ENCODE peak calls at places on chromosomes 7 and 10, in five cellular contexts. A is H9, I is neuronal stem cell, S is mesenchymal stem cell, Z is trophoblast cell. Q is an unnamed sample.

GRCh38 chr7:32958046-32959025 is 1.1 kb downstream of the FKBP9 start:
- DNase-seq in A (peak; percentile 39), I (no peak), S (peak; percentile 80), Z (no peak), Q (no peak)

GRCh38 chr7:3432916-3433315 is 131.9 kb downstream of the SDK1 start:
- DNase-seq in A (no peak), I (no peak), Z (peak; percentile 84), S (peak; percentile 62), Q (no peak)

GRCh38 chr7:28759373-28760013 is 198.6 kb downstream of the TRIL start:
- DNase-seq in S (peak; percentile 55), Z (peak; percentile 57), I (no peak), A (no peak), Q (no peak)

GRCh38 chr7:140349172-140349771 is 49.1 kb downstream of the SLC37A3 start:
- DNase-seq in I (no peak), A (no peak), Z (no peak), S (no peak), Q (no peak)

GRCh38 chr7:75856562-75856961 is 22.3 kb upstream of the RHBDD2 start:
- DNase-seq in S (no peak), A (no peak), I (no peak), Z (peak; percentile 38), Q (no peak)

GRCh38 chr7:29500719-29501118 is 62.9 kb upstream of the PRR15 start:
- DNase-seq in S (no peak), Z (no peak), A (no peak), I (no peak), Q (no peak)

GRCh38 chr7:46015107-46015868 is 94.2 kb upstream of the IGFBP3 start:
- DNase-seq in Z (peak; percentile 40), I (peak; percentile 82), A (peak; percentile 88), S (peak; percentile 95), Q (peak; percentile 75)

GRCh38 chr10:105605104-105605503 is 964.0 kb downstream of the SORCS3 start:
- DNase-seq in I (no peak), S (no peak), Z (no peak), A (no peak), Q (no peak)

GRCh38 chr7:65832281-65832680 is 40.6 kb upstream of the VKORC1L1 start:
- DNase-seq in A (peak; percentile 42), I (peak; percentile 20), S (peak; percentile 36), Z (no peak), Q (no peak)

GRCh38 chr10:14254368-14254767 is 76.4 kb downstream of the FRMD4A start:
- DNase-seq in Z (no peak), A (no peak), S (no peak), I (no peak), Q (no peak)

GRCh38 chr7:129435414-129435829 is 1.2 kb downstream of the STRIP2 start:
- DNase-seq in I (no peak), A (no peak), S (no peak), Z (no peak), Q (no peak)

GRCh38 chr7:158650821-158651225 is 53.8 kb downstream of the NCAPG2 start:
- DNase-seq in S (peak; percentile 55), I (no peak), Z (peak; percentile 54), A (no peak), Q (no peak)

GRCh38 chr7:79523426-79523825 is 70.0 kb upstream of the MAGI2 start:
- DNase-seq in S (no peak), A (no peak), I (no peak), Z (peak; percentile 29), Q (no peak)

GRCh38 chr7:35366167-35367155 is 112.6 kb upstream of the TBX20 start:
- DNase-seq in I (no peak), S (no peak), A (peak; percentile 74), Z (no peak), Q (peak; percentile 67)

GRCh38 chr7:55258631-55259030 is 106.5 kb upstream of the LANCL2 start:
- DNase-seq in Z (peak; percentile 38), S (no peak), I (no peak), A (no peak), Q (no peak)

GRCh38 chr7:66050990-66051424 is 24.6 kb upstream of the ASL start:
- DNase-seq in Z (no peak), A (no peak), S (peak; percentile 95), I (no peak), Q (no peak)

GRCh38 chr10:47023237-47024045 is 112.2 kb downstream of the PTPN20 start:
- DNase-seq in A (peak; percentile 23), S (no peak), Z (no peak), I (no peak), Q (peak; percentile 39)

GRCh38 chr7:135772639-135773019 is 24.0 kb upstream of the FAM180A start:
- DNase-seq in A (no peak), Z (no peak), S (no peak), I (no peak), Q (no peak)
- H2BK12ac ChIP-seq in A (no peak overlapping the region), Z (peak overlapping the region; percentile 90), S (no peak overlapping the region), I (no peak overlapping the region), Q (no peak overlapping the region)

GRCh38 chr10:119371704-119372663 is 164.6 kb downstream of the GRK5 start:
- DNase-seq in S (no peak), Z (no peak), A (no peak), I (no peak), Q (no peak)
- H3K79me1 ChIP-seq in S (peaks cover 8% of the 10 kb centered on the region), Z (no peaks in the 10 kb centered on the region), A (no peaks in the 10 kb centered on the region), I (no peaks in the 10 kb centered on the region), Q (no peaks in the 10 kb centered on the region)

GRCh38 chr7:157464111-157464970 is 127.5 kb downstream of the DNAJB6 start:
- DNase-seq in A (no peak), S (no peak), Z (no peak), I (no peak), Q (no peak)
- H3K23ac ChIP-seq in A (no peak overlapping the region), S (no peak overlapping the region), Z (no peak overlapping the region), I (peak overlapping the region; percentile 61), Q (no peak overlapping the region)

DNA sequence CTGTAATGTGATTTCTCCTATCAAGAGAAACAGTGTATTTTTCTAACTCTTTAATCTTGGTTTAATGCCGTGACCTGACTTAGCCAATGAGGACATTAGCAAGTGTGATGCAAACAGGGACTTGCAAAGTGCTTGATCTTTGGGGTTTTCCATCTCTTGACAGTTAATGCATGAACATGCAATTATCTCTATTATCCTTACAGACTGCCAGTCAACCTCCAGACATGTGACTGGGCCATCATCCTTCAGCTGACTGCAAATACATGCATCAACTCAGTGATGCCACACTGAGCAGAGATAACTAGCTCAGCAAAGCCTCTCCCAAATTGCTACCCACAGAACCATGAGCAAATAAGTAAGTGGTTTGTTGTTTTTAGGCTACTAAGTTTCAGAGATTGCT is 409.6 kb downstream of the GPAM start:
- DNase-seq in I (no peak), S (no peak), A (no peak), Z (no peak), Q (no peak)
- H2BK12ac ChIP-seq in I (no peak overlapping the region), S (no peak overlapping the region), A (no peak overlapping the region), Z (no peak overlapping the region), Q (no peak overlapping the region)

DNA sequence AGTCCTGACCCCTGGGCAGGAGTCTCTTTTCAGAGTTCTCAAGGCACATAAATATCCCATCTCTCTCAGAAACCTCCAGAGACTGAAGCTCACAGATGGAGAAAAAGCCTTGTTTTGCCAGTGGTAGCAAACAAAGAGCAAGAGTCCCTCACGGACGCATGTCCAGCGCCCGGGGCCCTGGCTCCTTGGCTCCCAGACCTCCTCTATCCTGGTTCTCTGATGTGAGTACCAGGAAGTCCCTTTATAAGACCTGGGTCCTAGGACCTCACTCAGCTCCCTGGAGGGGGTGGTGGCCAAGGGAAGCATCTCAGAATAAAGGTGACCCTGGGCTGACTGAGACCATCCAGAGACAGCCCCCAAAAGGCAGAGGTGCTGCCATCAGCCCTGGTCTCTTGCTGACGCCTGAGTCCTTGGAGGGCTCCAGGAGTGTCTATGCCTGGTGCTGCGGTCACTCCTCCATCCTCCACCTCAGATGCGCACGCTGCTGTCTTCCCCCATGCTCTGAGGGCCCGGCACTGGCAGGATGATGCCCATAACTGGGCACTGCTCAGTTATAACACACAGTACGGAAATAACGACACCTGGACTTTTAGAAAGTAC is 221.5 kb downstream of the TNS3 start:
- DNase-seq in I (no peak), Z (no peak), S (no peak), A (no peak), Q (no peak)
- H3K79me1 ChIP-seq in I (peaks cover 8% of the 10 kb centered on the region), Z (no peaks in the 10 kb centered on the region), S (peaks cover 51% of the 10 kb centered on the region), A (no peaks in the 10 kb centered on the region), Q (peaks cover 2% of the 10 kb centered on the region)